ENCODE peak calls at places on chromosomes 11 and 22, in five cellular contexts. B is GM12878, Z is K562, E is HepG2, M is H1. U is an unnamed sample.

GRCh38 chr11:2521081-2521480 is 76.3 kb downstream of the KCNQ1 start:
- DNase-seq in B (no peak), E (no peak), M (no peak), Z (no peak), U (no peak)

GRCh38 chr11:69985654-69986420 is 92.3 kb upstream of the ANO1 start:
- DNase-seq in M (peak; percentile 67), B (no peak), Z (peak; percentile 63), E (no peak), U (no peak)

GRCh38 chr11:44817207-44817944 is 90.6 kb downstream of the TSPAN18 start:
- DNase-seq in Z (no peak), B (no peak), E (no peak), M (no peak), U (no peak)

GRCh38 chr11:2269601-2270321 is 627 bp downstream of the ASCL2 start:
- DNase-seq in E (no peak), M (peak; percentile 76), B (no peak), Z (peak; percentile 67), U (no peak)

GRCh38 chr11:70364745-70365535 is 33.4 kb upstream of the CTTN start:
- DNase-seq in M (peak; percentile 20), Z (no peak), E (no peak), B (peak; percentile 3), U (no peak)

GRCh38 chr11:95520765-95521542 is 268.6 kb downstream of the FAM76B start:
- DNase-seq in Z (no peak), E (no peak), M (no peak), B (no peak), U (no peak)

GRCh38 chr11:2816941-2817421 is 68.6 kb downstream of the CDKN1C start:
- DNase-seq in E (no peak), B (no peak), M (no peak), Z (no peak), U (no peak)

GRCh38 chr11:123590296-123590912 is 64.0 kb downstream of the SCN3B start:
- DNase-seq in Z (no peak), M (no peak), E (peak; percentile 50), B (no peak), U (peak; percentile 23)

GRCh38 chr11:36657610-36658225 is 59.7 kb upstream of the RAG2 start:
- DNase-seq in B (no peak), Z (peak; percentile 22), E (no peak), M (no peak), U (no peak)

GRCh38 chr22:48507595-48508350 is 1319.9 kb downstream of the BRD1 start:
- DNase-seq in E (peak; percentile 10), B (no peak), Z (no peak), M (no peak), U (no peak)

GRCh38 chr11:71449596-71449995 is 1.4 kb upstream of the DHCR7 start:
- DNase-seq in B (no peak), M (no peak), E (no peak), Z (peak; percentile 56), U (no peak)

GRCh38 chr11:133383689-133384088 is 148.6 kb downstream of the OPCML start:
- DNase-seq in M (no peak), Z (no peak), B (no peak), E (no peak), U (no peak)

GRCh38 chr11:13260963-13261599 is 16.5 kb upstream of the BMAL1 start:
- DNase-seq in E (no peak), B (no peak), Z (no peak), M (no peak), U (no peak)

GRCh38 chr22:37381489-37381888 is 45.8 kb downstream of the ELFN2 start:
- DNase-seq in M (no peak), Z (no peak), E (no peak), B (no peak), U (no peak)

GRCh38 chr11:93370260-93370659 is 39.7 kb downstream of the DEUP1 start:
- DNase-seq in Z (no peak), E (no peak), B (no peak), M (no peak), U (no peak)

GRCh38 chr11:31968774-31969433 is 122.0 kb upstream of the RCN1 start:
- DNase-seq in M (no peak), B (no peak), Z (no peak), E (no peak), U (no peak)

GRCh38 chr11:22115470-22116037 is 77.3 kb upstream of the ANO5 start:
- DNase-seq in E (no peak), M (no peak), B (no peak), Z (no peak), U (no peak)

GRCh38 chr11:23944939-23945338 is 551.9 kb upstream of the LUZP2 start:
- DNase-seq in B (no peak), E (no peak), M (no peak), Z (no peak), U (no peak)

GRCh38 chr11:66891849-66892660 is 35.2 kb downstream of the LRFN4 start:
- DNase-seq in Z (peak; percentile 95), M (no peak), B (peak; percentile 88), E (peak; percentile 88), U (peak; percentile 96)

GRCh38 chr11:13109616-13110015 is 100.5 kb downstream of the RASSF10 start:
- DNase-seq in M (no peak), B (no peak), E (no peak), Z (no peak), U (no peak)

GRCh38 chr11:1619449-1619848 is 2.5 kb downstream of the KRTAP5-4 start:
- DNase-seq in M (no peak), E (no peak), B (no peak), Z (peak; percentile 48), U (no peak)

GRCh38 chr22:30210235-30210831 is 36.2 kb downstream of the LIF start:
- DNase-seq in E (peak; percentile 89), M (no peak), Z (no peak), B (no peak), U (peak; percentile 96)

GRCh38 chr11:113698515-113698914 is 7.6 kb downstream of the TMPRSS5 start:
- DNase-seq in M (no peak), Z (no peak), E (no peak), B (no peak), U (no peak)

GRCh38 chr11:63683133-63683991 is 2.1 kb downstream of the RTN3 start:
- DNase-seq in E (no peak), M (no peak), B (no peak), Z (peak; percentile 70), U (no peak)

GRCh38 chr22:37228106-37229011 is 15.7 kb downstream of the RAC2 start:
- DNase-seq in M (no peak), Z (no peak), B (no peak), E (no peak), U (peak; percentile 37)

GRCh38 chr11:2390871-2391662 is 9.5 kb upstream of the TSSC4 start:
- DNase-seq in B (no peak), E (no peak), M (no peak), Z (peak; percentile 65), U (no peak)

GRCh38 chr22:41367039-41367679 is 14.6 kb upstream of the TEF start:
- DNase-seq in B (no peak), Z (peak; percentile 93), E (peak; percentile 80), M (peak; percentile 66), U (peak; percentile 71)

GRCh38 chr11:111427471-111427912 is 48.4 kb upstream of the POU2AF1 start:
- DNase-seq in E (peak; percentile 13), M (no peak), B (no peak), Z (peak; percentile 27), U (no peak)

GRCh38 chr11:132093861-132094260 is 723.4 kb downstream of the NTM start:
- DNase-seq in Z (no peak), M (no peak), E (no peak), B (peak; percentile 20), U (no peak)

GRCh38 chr11:47380078-47380477 is 1.7 kb upstream of the SPI1 start:
- DNase-seq in M (no peak), Z (no peak), E (no peak), B (no peak), U (no peak)

GRCh38 chr11:69492201-69492991 is 10.9 kb downstream of the LINC01488 start:
- DNase-seq in E (peak; percentile 43), B (no peak), M (no peak), Z (no peak), U (no peak)

GRCh38 chr11:848380-848931 is 5.8 kb downstream of the TSPAN4 start:
- DNase-seq in E (no peak), Z (peak; percentile 50), M (peak; percentile 85), B (no peak), U (no peak)

GRCh38 chr11:17760102-17761029 is 25.8 kb downstream of the KCNC1 start:
- DNase-seq in M (peak; percentile 84), B (peak; percentile 12), E (peak; percentile 69), Z (peak; percentile 74), U (peak; percentile 51)
- TF ChIP-seq ZNF274 in M (no peak), B (no peak), E (peak; percentile 69), Z (no peak), U (no peak)

DNA sequence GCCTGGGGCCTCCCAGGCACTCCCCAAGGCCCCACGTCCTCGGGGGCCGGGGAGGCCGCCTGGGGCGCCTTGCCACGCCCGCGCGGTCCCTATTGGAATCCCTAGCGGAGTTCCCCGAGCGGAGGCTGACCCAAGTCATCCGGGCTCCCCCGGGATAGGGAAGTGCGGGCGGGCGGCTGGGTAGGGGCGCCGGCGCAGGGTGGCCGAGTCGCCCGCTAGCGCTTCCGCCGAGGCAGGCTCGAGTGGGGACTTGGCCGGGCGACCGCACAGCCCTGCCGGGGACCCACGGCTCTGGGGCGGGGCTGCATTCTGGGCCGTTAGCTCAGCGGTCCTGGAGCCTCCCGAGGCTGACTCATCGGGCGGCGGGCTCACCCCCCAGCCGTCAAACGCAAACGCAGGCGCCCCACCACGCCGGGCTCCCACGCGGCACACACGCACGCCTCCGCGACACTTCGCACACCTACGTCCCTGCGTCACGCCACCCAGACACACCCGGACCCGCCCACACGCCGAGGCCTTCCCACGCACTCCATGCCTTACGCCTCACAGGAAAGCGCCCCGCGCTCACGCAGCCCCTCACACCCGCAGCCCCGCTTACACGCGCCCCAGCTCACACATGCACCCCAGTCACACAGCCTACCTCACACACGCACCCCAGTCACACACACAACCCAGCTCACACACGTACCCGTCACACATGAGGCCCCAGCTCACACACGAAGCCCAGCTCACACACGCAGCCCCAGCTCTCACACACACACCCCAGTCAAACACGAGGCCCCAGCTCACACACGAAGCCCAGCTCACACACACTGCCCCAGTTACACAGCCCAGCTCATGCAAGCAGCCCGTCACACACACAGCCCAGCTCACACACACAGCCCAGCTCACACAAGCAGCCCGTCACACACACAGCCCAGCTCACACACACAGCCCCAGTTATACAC is 1.1 kb downstream of the PHLDB1 start:
- DNase-seq in E (no peak), M (peak; percentile 75), Z (peak; percentile 87), B (no peak), U (no peak)
- TF ChIP-seq POLR2A in E (no peak), M (no peak), Z (peak; percentile 69), B (no peak), U (no peak)

GRCh38 chr22:24595228-24595627 is 2.4 kb upstream of the LRRC75B start:
- DNase-seq in E (no peak), Z (no peak), M (no peak), B (no peak), U (no peak)
- TF ChIP-seq ZNF274 in E (no peak), Z (no peak), M (no peak), B (no peak), U (no peak)

DNA sequence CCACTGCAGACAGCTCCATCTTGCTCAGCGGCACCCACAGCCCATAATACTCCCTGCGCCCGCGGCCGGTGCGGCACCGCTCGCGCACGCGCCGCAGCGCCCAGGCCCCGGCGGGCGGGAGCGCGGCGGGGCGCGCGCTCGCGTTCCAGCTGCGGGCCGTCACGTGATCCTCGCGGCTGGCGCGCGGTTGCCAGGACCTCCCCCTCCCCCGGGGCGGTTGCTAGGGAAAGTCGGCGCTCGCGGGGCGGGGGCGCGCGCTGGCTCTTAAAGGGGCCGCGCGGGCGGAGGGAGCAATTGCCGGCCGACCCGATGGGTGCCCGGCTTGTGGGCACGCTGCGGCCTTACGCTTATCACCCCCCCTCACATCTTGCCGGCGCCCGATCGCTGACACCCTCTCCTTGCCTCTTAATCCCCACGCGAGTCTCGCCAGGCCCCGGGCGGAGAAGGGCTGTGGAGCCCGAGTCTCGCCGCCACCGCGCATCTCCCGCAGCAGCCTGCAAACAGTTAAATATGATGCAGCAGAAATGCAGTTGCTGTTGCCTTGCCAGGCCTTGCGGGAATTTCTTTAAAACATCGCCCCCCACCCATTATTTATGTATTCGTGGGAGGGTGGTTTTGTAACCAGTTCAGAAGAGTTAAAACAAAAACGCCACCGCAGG is at the start of gene CBX6:
- DNase-seq in M (peak; percentile 98), E (peak; percentile 67), Z (peak; percentile 93), B (peak; percentile 37), U (peak; percentile 78)
- TF ChIP-seq POLR2A in M (peak; percentile 46), E (no peak), Z (no peak), B (peak; percentile 81), U (no peak)

U was measured in HCT116.